ENCODE peak calls at places on chromosomes 16 and 17, in five cellular contexts. L is IMR-90; Z is CD8-positive, alpha-beta T cell; E is lung; C is mucosa of descending colon. K is an unnamed sample. For H3K4me1, the result is how much of the 10 kb centered on the place peaks cover.

GRCh38 chr16:54072237-54072636 is 214.3 kb downstream of the IRX3 start:
- DNase-seq in Z (no peak), C (no peak), E (no peak), L (no peak), K (no peak)

GRCh38 chr17:79065105-79065670 is 9.4 kb upstream of the ENGASE start:
- DNase-seq in Z (peak), L (peak), E (no peak), C (peak), K (no peak)

GRCh38 chr16:68909099-68909733 is 65.9 kb downstream of the TANGO6 start:
- DNase-seq in Z (no peak), E (no peak), L (peak), C (no peak), K (no peak)

GRCh38 chr17:38730526-38731379 is 612 bp downstream of the CISD3 start:
- DNase-seq in Z (no peak), L (peak), E (peak), C (peak), K (peak)

GRCh38 chr17:1039511-1040215 is 42.7 kb downstream of the TIMM22 start:
- DNase-seq in L (no peak), Z (no peak), E (peak), C (peak), K (peak)

GRCh38 chr17:44304651-44305050 is 3.8 kb upstream of the RUNDC3A start:
- DNase-seq in E (no peak), L (no peak), Z (no peak), C (no peak), K (no peak)

GRCh38 chr16:83906690-83907089 is 7.8 kb downstream of the MLYCD start:
- DNase-seq in E (no peak), Z (no peak), C (no peak), L (peak), K (no peak)

GRCh38 chr17:69506489-69506888 is 92.0 kb downstream of the MAP2K6 start:
- DNase-seq in Z (no peak), E (no peak), L (no peak), C (no peak), K (no peak)

GRCh38 chr16:31695667-31696066 is 168.0 kb downstream of the AHSP start:
- DNase-seq in L (no peak), C (peak), E (no peak), Z (peak), K (no peak)

GRCh38 chr17:60390881-60391418 is 983 bp downstream of the USP32 start:
- DNase-seq in E (no peak), Z (no peak), C (peak), L (peak), K (no peak)

GRCh38 chr16:54077412-54077821 is 209.2 kb downstream of the IRX3 start:
- DNase-seq in C (no peak), Z (no peak), E (no peak), L (peak), K (no peak)

GRCh38 chr17:7443499-7444485 is 1.1 kb upstream of the CHRNB1 start:
- DNase-seq in E (no peak), L (peak), C (no peak), Z (no peak), K (no peak)

GRCh38 chr17:32124985-32125847 is 17.1 kb upstream of the RHOT1 start:
- DNase-seq in Z (no peak), E (no peak), C (peak), L (no peak), K (no peak)

GRCh38 chr16:58280846-58281301 is 14.0 kb downstream of the PRSS54 start:
- DNase-seq in E (no peak), L (no peak), Z (no peak), C (no peak), K (no peak)

GRCh38 chr17:16398270-16399267 is 16.8 kb upstream of the TRPV2 start:
- DNase-seq in C (no peak), L (no peak), Z (no peak), E (no peak), K (no peak)

GRCh38 chr16:88447881-88448280 is 5.2 kb upstream of the ZFPM1 start:
- DNase-seq in L (no peak), C (no peak), E (no peak), Z (no peak), K (no peak)

GRCh38 chr17:73719588-73720071 is 75.4 kb upstream of the SDK2 start:
- DNase-seq in L (no peak), Z (no peak), C (peak), E (no peak), K (no peak)

GRCh38 chr16:8919934-8920465 is 37.8 kb downstream of the LITAFD start:
- DNase-seq in Z (no peak), C (no peak), E (no peak), L (no peak), K (no peak)

GRCh38 chr16:88782454-88783390 is 2.3 kb downstream of the PIEZO1 start:
- DNase-seq in C (no peak), Z (no peak), L (peak), E (no peak), K (no peak)

GRCh38 chr17:44932096-44932495 is 15.5 kb downstream of the KIF18B start:
- DNase-seq in E (no peak), Z (no peak), C (no peak), L (no peak), K (no peak)

GRCh38 chr17:40554646-40555295 is 10.5 kb downstream of the CCR7 start:
- DNase-seq in Z (no peak), E (peak), L (no peak), C (peak), K (peak)

GRCh38 chr17:10370209-10370608 is 2.6 kb downstream of the MYH13 start:
- DNase-seq in E (no peak), Z (no peak), L (no peak), C (no peak), K (no peak)

GRCh38 chr16:64238576-64238975 is 883.3 kb downstream of the CDH11 start:
- DNase-seq in C (no peak), L (peak), E (no peak), Z (no peak), K (no peak)

GRCh38 chr16:53068423-53068833 is 13.6 kb downstream of the CHD9 start:
- DNase-seq in C (no peak), Z (no peak), L (no peak), E (no peak), K (no peak)

GRCh38 chr17:55641559-55642160 is 81.0 kb downstream of the TMEM100 start:
- DNase-seq in C (peak), E (peak), L (peak), Z (no peak), K (peak)

GRCh38 chr17:56807723-56808122 is 26.0 kb downstream of the C17orf67 start:
- DNase-seq in L (no peak), E (no peak), C (no peak), Z (no peak), K (no peak)

GRCh38 chr17:28726396-28726911 is 421 bp upstream of the TLCD1 start:
- DNase-seq in C (peak), E (peak), L (peak), Z (peak), K (no peak)

GRCh38 chr17:67443931-67444597 is 67.0 kb downstream of the PITPNC1 start:
- DNase-seq in Z (no peak), C (no peak), E (no peak), L (peak), K (no peak)

GRCh38 chr16:83245061-83245460 is 562.7 kb upstream of the HSBP1 start:
- DNase-seq in E (no peak), C (no peak), Z (no peak), L (peak), K (no peak)

GRCh38 chr16:4515611-4516233 is 22.9 kb downstream of the CDIP1 start:
- DNase-seq in Z (no peak), C (no peak), L (no peak), E (no peak), K (no peak)

GRCh38 chr17:64615025-64615677 is 47.0 kb downstream of the SMURF2 start:
- DNase-seq in L (peak), C (no peak), E (no peak), Z (no peak), K (no peak)

DNA sequence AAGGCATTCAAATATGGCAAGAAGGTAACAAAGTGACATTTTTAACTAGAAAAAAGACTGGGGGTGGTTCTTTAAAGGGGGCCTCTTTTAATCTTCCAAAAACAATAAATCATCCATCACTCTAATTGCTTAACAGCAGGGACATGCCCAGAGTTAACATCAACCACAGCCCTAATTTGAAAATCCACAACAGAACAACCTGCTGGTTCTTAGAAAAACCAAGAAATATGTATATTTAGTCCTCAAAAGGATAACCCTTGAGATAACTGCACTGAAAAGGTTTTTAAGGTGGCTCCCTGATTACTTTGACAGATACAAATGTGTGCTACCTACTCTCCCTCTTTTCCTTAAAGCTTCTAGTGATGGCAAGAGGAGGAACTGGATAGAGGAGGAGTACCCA is 54.4 kb downstream of the N4BP1 start:
- DNase-seq in E (no peak), C (no peak), Z (no peak), L (no peak), K (no peak)
- H3K4me1 ChIP-seq in E (under half), C (under half), Z (under half), L (under half), K (half or more)

GRCh38 chr16:29736112-29736511 is 9.7 kb downstream of the C16orf54 start:
- DNase-seq in C (no peak), E (no peak), L (no peak), Z (no peak), K (no peak)
- TF ChIP-seq CTCF in C (no peak), E (no peak), L (peak), Z (no peak), K (no peak)

GRCh38 chr16:22214402-22214801 is 8.3 kb downstream of the EEF2K start:
- DNase-seq in C (no peak), E (no peak), L (no peak), Z (no peak), K (no peak)
- H3K4me1 ChIP-seq in C (under half), E (under half), L (under half), Z (under half), K (under half)

DNA sequence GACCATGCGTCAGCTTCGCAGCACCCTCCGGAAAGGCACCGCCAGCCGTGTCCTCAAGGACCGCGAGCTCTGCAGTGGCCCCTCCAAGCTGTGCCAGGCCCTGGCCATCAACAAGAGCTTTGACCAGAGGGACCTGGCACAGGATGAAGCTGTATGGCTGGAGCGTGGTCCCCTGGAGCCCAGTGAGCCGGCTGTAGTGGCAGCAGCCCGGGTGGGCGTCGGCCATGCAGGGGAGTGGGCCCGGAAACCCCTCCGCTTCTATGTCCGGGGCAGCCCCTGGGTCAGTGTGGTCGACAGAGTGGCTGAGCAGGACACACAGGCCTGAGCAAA is 7.4 kb downstream of the MPG start:
- DNase-seq in C (no peak), L (no peak), E (no peak), Z (no peak), K (no peak)
- TF ChIP-seq CTCF in C (no peak), L (no peak), E (no peak), Z (no peak), K (no peak)

GRCh38 chr16:2008009-2008526 is 1.6 kb downstream of the ZNF598 start:
- DNase-seq in C (peak), L (peak), E (no peak), Z (no peak), K (no peak)

GRCh38 chr16:2005646-2006045 is 4.0 kb downstream of the ZNF598 start:
- DNase-seq in C (no peak), Z (no peak), L (no peak), E (no peak), K (no peak)

GRCh38 chr16:2004795-2005517 is 4.7 kb downstream of the ZNF598 start:
- DNase-seq in E (no peak), L (no peak), C (no peak), Z (no peak), K (no peak)

GRCh38 chr16:2007081-2007836 is 2.4 kb downstream of the ZNF598 start:
- DNase-seq in C (no peak), L (no peak), E (no peak), Z (no peak), K (no peak)

DNA sequence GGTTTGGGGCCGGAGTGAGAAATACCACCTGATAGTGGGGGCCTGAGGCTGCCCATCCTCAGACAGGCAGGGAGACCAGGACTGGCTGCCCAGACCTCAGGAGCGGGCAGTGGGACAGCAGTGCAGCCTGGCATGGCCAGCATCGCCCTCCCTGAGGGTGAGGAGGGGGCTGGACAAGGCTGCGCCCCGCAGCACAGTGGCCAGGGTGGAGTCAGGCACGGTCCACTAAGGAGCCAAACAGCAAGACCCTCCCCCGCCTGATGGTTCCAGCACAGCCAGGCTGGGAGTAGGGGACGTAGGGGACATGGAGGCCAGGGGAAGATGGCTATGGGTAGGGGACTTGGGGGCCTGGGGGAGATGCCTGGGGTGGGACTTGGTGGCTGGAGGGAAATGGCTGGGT is 3.3 kb downstream of the ZNF598 start:
- DNase-seq in E (no peak), C (no peak), Z (no peak), L (no peak), K (no peak)
- H3K4me1 ChIP-seq in E (under half), C (under half), Z (half or more), L (under half), K (under half)

GRCh38 chr16:82005491-82005830 is 5.8 kb downstream of the SDR42E1 start:
- DNase-seq in Z (no peak), E (no peak), C (no peak), L (no peak), K (no peak)
- TF ChIP-seq CTCF in Z (no peak), E (no peak), C (no peak), L (no peak), K (no peak)